ENCODE peak calls at places on chromosome 18, in six cellular contexts. H is NCI-H1092 treated with DMSO at 0.1 percent for 48 hours, B is GM23248, V is activated T-helper 1 cell treated with Interleukin-2 at 50 U/mL for 16 hours, D is COR-L47, C is cardiac muscle cell. Y is an unnamed sample.

GRCh38 chr18:13219576-13219975 is 1.0 kb downstream of the LDLRAD4 start:
- DNase-seq in H (no peak), B (no peak), V (no peak), D (no peak), C (no peak), Y (no peak)

GRCh38 chr18:59911600-59911999 is 11.8 kb downstream of the PMAIP1 start:
- DNase-seq in H (no peak), B (no peak), V (no peak), D (no peak), C (no peak), Y (no peak)

GRCh38 chr18:74540689-74541421 is 6.6 kb downstream of the CNDP1 start:
- DNase-seq in H (no peak), B (no peak), V (no peak), D (peak; percentile 17), C (peak; percentile 26), Y (no peak)

GRCh38 chr18:22186484-22186971 is 17.1 kb downstream of the GATA6 start:
- DNase-seq in H (no peak), B (peak; percentile 35), V (no peak), D (no peak), C (no peak), Y (no peak)

GRCh38 chr18:70110678-70111077 is 94.8 kb downstream of the RTTN start:
- DNase-seq in H (no peak), B (no peak), V (no peak), D (no peak), C (no peak), Y (no peak)

GRCh38 chr18:7950380-7951143 is 383.4 kb downstream of the PTPRM start:
- DNase-seq in H (no peak), B (peak; percentile 86), V (no peak), D (no peak), C (no peak), Y (peak; percentile 59)

GRCh38 chr18:10490401-10491289 is 35.2 kb upstream of the NAPG start:
- DNase-seq in H (no peak), B (no peak), V (peak; percentile 21), D (no peak), C (peak; percentile 39), Y (peak; percentile 64)

GRCh38 chr18:59123588-59124369 is 15.9 kb upstream of the SEC11C start:
- DNase-seq in H (no peak), B (peak; percentile 94), V (no peak), D (no peak), C (no peak), Y (peak; percentile 44)

GRCh38 chr18:62586148-62586774 is 63.4 kb downstream of the ZCCHC2 start:
- DNase-seq in H (peak; percentile 56), B (peak; percentile 86), V (peak; percentile 25), D (peak; percentile 76), C (peak; percentile 79), Y (peak; percentile 89)

GRCh38 chr18:76494541-76495403 is at the start of gene ZNF516:
- DNase-seq in H (peak; percentile 67), B (peak; percentile 79), V (no peak), D (peak; percentile 72), C (peak; percentile 84), Y (peak; percentile 85)

GRCh38 chr18:34159691-34160185 is 65.0 kb downstream of the NOL4 start:
- DNase-seq in H (peak; percentile 96), B (no peak), V (no peak), D (peak; percentile 75), C (no peak), Y (no peak)

GRCh38 chr18:57533399-57533884 is 53.1 kb downstream of the FECH start:
- DNase-seq in H (no peak), B (no peak), V (no peak), D (no peak), C (peak; percentile 46), Y (no peak)

GRCh38 chr18:80200171-80200931 is 47.0 kb downstream of the PARD6G start:
- DNase-seq in H (peak; percentile 36), B (peak; percentile 28), V (no peak), D (no peak), C (no peak), Y (peak; percentile 39)

GRCh38 chr18:30682667-30683066 is 359.9 kb downstream of the DSC3 start:
- DNase-seq in H (no peak), B (no peak), V (no peak), D (no peak), C (no peak), Y (no peak)

GRCh38 chr18:63924551-63924950 is 16.8 kb downstream of the SERPINB10 start:
- DNase-seq in H (no peak), B (peak; percentile 67), V (no peak), D (no peak), C (no peak), Y (no peak)

GRCh38 chr18:67705748-67706147 is 189.2 kb upstream of the DSEL start:
- DNase-seq in H (no peak), B (no peak), V (no peak), D (peak; percentile 12), C (peak; percentile 24), Y (no peak)

GRCh38 chr18:34884456-34884855 is 156.8 kb upstream of the MAPRE2 start:
- DNase-seq in H (no peak), B (no peak), V (no peak), D (no peak), C (no peak), Y (no peak)

GRCh38 chr18:9663377-9663776 is 44.7 kb upstream of the RAB31 start:
- DNase-seq in H (no peak), B (peak; percentile 24), V (no peak), D (no peak), C (no peak), Y (no peak)

GRCh38 chr18:77106331-77106730 is 26.3 kb downstream of the MBP start:
- DNase-seq in H (no peak), B (no peak), V (peak; percentile 68), D (no peak), C (no peak), Y (no peak)

Y was measured in hepatocyte.